ENCODE peak calls at places on chromosomes 16 and 17, in six cellular contexts. L is pancreas, Z is HCT116, J is hepatocyte, G is AG09309, I is left ventricle myocardium inferior. U is an unnamed sample.

GRCh38 chr17:56602292-56603130 is 9.0 kb downstream of the NOG start:
- DNase-seq in L (no peak), Z (no peak), J (no peak), G (no peak), I (no peak), U (no peak)

GRCh38 chr17:9371019-9371418 is 204.6 kb downstream of the STX8 start:
- DNase-seq in L (no peak), Z (peak), J (no peak), G (peak), I (no peak), U (peak)

GRCh38 chr17:82160081-82160480 is 52.6 kb downstream of the CCDC57 start:
- DNase-seq in L (no peak), Z (peak), J (no peak), G (no peak), I (no peak), U (peak)

GRCh38 chr17:50803676-50804075 is 31.7 kb upstream of the WFIKKN2 start:
- DNase-seq in L (no peak), Z (no peak), J (no peak), G (no peak), I (no peak), U (no peak)

GRCh38 chr17:16662936-16663335 is 9.3 kb upstream of the ZNF624 start:
- DNase-seq in L (no peak), Z (no peak), J (no peak), G (no peak), I (no peak), U (peak)

GRCh38 chr17:81160306-81160705 is 5.0 kb upstream of the PVALEF start:
- DNase-seq in L (peak), Z (no peak), J (no peak), G (no peak), I (peak), U (no peak)

GRCh38 chr17:47279062-47279801 is 25.6 kb downstream of the ITGB3 start:
- DNase-seq in L (no peak), Z (no peak), J (peak), G (peak), I (peak), U (peak)

GRCh38 chr17:61065263-61065773 is 334.3 kb upstream of the TBX2 start:
- DNase-seq in L (no peak), Z (no peak), J (peak), G (no peak), I (no peak), U (no peak)

GRCh38 chr17:16081507-16082087 is 82.0 kb downstream of the TTC19 start:
- DNase-seq in L (no peak), Z (no peak), J (no peak), G (no peak), I (no peak), U (no peak)

GRCh38 chr17:58312021-58312630 is 16.5 kb downstream of the TSPOAP1 start:
- DNase-seq in L (no peak), Z (no peak), J (no peak), G (no peak), I (no peak), U (no peak)

GRCh38 chr17:3529817-3530741 is 27.5 kb downstream of the TRPV3 start:
- DNase-seq in L (peak), Z (no peak), J (peak), G (no peak), I (peak), U (no peak)

GRCh38 chr16:83403751-83404150 is 404.0 kb upstream of the HSBP1 start:
- DNase-seq in L (no peak), Z (no peak), J (no peak), G (peak), I (no peak), U (peak)

GRCh38 chr17:82709676-82710498 is 6.6 kb upstream of the FN3KRP start:
- DNase-seq in L (no peak), Z (no peak), J (no peak), G (no peak), I (no peak), U (no peak)

GRCh38 chr17:30336369-30337171 is 2.7 kb upstream of the TMIGD1 start:
- DNase-seq in L (peak), Z (peak), J (peak), G (no peak), I (no peak), U (peak)

GRCh38 chr17:1649116-1649843 is 386 bp downstream of the RILP start:
- DNase-seq in L (peak), Z (peak), J (peak), G (peak), I (peak), U (peak)

GRCh38 chr17:76432712-76433336 is 20.1 kb downstream of the UBE2O start:
- DNase-seq in L (no peak), Z (peak), J (no peak), G (no peak), I (no peak), U (peak)

GRCh38 chr17:60545465-60546191 is 19.6 kb upstream of the APPBP2 start:
- DNase-seq in L (no peak), Z (no peak), J (no peak), G (no peak), I (no peak), U (no peak)

GRCh38 chr17:81899514-81900166 is 2.4 kb upstream of the NPB start:
- DNase-seq in L (peak), Z (no peak), J (no peak), G (no peak), I (no peak), U (no peak)

GRCh38 chr17:31525801-31526549 is 134.5 kb downstream of the RAB11FIP4 start:
- DNase-seq in L (no peak), Z (no peak), J (no peak), G (no peak), I (no peak), U (no peak)

GRCh38 chr17:56752263-56752662 is 81.5 kb downstream of the C17orf67 start:
- DNase-seq in L (no peak), Z (no peak), J (no peak), G (no peak), I (no peak), U (peak)

GRCh38 chr17:80445152-80446110 is 30.5 kb downstream of the ENDOV start:
- DNase-seq in L (peak), Z (no peak), J (no peak), G (no peak), I (no peak), U (no peak)

GRCh38 chr16:88965411-88965810 is 11.6 kb downstream of the CBFA2T3 start:
- DNase-seq in L (no peak), Z (no peak), J (no peak), G (no peak), I (no peak), U (no peak)

GRCh38 chr17:75575728-75576127 is 11.9 kb upstream of the MYO15B start:
- DNase-seq in L (no peak), Z (no peak), J (peak), G (no peak), I (no peak), U (no peak)

GRCh38 chr17:63598284-63598683 is 2.4 kb upstream of the TACO1 start:
- DNase-seq in L (no peak), Z (no peak), J (no peak), G (no peak), I (no peak), U (no peak)

GRCh38 chr17:37405955-37406634 is 541 bp downstream of the ACACA start:
- DNase-seq in L (no peak), Z (no peak), J (no peak), G (no peak), I (no peak), U (peak)

GRCh38 chr16:25707982-25708583 is 16.3 kb downstream of the HS3ST4 start:
- DNase-seq in L (no peak), Z (peak), J (peak), G (no peak), I (no peak), U (peak)

GRCh38 chr17:13416748-13417363 is 184.9 kb downstream of the HS3ST3A1 start:
- DNase-seq in L (no peak), Z (no peak), J (no peak), G (no peak), I (no peak), U (no peak)

GRCh38 chr17:44688675-44689491 is 693 bp downstream of the CCDC43 start:
- DNase-seq in L (no peak), Z (no peak), J (peak), G (no peak), I (no peak), U (peak)

GRCh38 chr16:68364601-68364998 is 53.8 kb downstream of the PRMT7 start:
- DNase-seq in L (no peak), Z (no peak), J (no peak), G (no peak), I (no peak), U (no peak)
- TF ChIP-seq CTCF in L (no peak), Z (peak), J (peak), G (peak), I (no peak), U (peak)

DNA sequence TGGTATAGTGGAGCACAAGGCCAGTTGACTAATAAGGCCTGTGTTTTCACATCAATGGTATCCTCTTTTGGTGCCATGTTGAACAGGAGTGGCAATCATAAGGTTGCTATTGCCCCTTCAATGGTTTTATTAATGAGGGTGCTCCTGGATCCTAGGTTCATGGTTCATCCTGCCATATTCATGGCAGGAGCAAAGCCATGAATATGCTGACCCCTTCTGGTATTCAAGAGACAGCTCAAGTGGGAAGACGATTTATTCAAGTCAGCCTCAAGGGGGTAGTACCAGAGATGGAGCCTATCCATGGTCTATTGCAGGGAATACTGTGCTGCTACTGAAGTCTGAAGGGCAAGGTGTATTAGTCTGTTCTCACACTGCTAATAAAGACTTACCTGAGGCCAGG is 2.6 kb downstream of the ABCA9 start:
- DNase-seq in L (no peak), Z (peak), J (no peak), G (no peak), I (no peak), U (no peak)
- TF ChIP-seq CTCF in L (peak), Z (peak), J (no peak), G (no peak), I (no peak), U (no peak)

DNA sequence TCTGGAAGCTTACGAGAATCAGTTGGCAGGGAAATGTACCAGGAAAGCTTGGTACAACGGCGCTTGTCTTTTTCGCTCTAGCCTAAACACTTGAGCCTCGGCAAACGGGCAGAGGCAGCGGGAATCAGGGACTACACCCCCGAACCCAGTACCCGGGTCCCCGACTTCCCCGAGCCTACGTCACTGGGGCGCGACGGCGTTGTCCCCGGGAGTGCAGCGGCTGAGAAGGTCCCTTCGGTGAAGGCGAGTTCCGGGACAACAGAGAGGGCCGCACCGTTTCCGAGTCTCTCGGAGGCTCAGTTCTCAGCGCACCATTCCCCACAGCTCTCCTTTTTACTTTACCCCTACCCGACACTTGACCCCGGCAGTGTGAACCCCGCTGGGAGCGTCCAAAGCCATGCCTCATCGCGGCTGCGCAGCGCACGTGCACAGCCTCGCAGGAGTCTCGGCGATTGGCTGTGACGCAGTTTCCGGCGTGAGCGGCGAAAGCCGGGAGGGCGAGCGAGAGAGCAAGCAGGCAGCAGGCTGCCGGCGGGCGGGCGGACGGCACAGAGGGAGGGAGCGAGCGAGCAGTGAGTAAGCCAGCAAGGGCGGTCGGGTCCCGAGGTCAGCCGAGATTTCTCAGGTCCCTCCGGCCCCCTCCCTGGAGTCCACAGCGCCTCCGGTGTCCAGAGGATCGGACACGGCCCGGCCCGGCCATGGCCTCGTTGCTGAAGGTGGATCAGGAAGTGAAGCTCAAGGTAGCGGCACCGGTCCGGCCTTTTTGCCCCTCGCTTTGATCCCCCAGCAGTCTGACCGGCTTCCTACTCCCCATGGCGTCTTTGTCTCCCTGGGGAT is at the start of gene PSME3:
- DNase-seq in L (peak), Z (peak), J (peak), G (no peak), I (peak), U (peak)
- TF ChIP-seq CTCF in L (no peak), Z (no peak), J (no peak), G (no peak), I (no peak), U (no peak)

GRCh38 chr16:66911801-66912200 is 6.9 kb downstream of the CDH16 start:
- DNase-seq in L (no peak), Z (no peak), J (no peak), G (no peak), I (no peak), U (no peak)

GRCh38 chr16:66914541-66914940 is 4.1 kb downstream of the CDH16 start:
- DNase-seq in L (no peak), Z (no peak), J (no peak), G (no peak), I (no peak), U (no peak)

GRCh38 chr16:66913711-66914110 is 5.0 kb downstream of the CDH16 start:
- DNase-seq in L (no peak), Z (no peak), J (no peak), G (no peak), I (no peak), U (no peak)

GRCh38 chr16:66915041-66915440 is 3.6 kb downstream of the CDH16 start:
- DNase-seq in L (no peak), Z (no peak), J (no peak), G (no peak), I (no peak), U (no peak)

GRCh38 chr16:66913081-66913480 is 5.6 kb downstream of the CDH16 start:
- DNase-seq in L (no peak), Z (no peak), J (no peak), G (no peak), I (no peak), U (no peak)
- TF ChIP-seq CTCF in L (no peak), Z (no peak), J (no peak), G (no peak), I (no peak), U (no peak)

GRCh38 chr17:49557204-49558024 is 18.3 kb upstream of the NXPH3 start:
- DNase-seq in L (no peak), Z (peak), J (peak), G (no peak), I (no peak), U (peak)
- TF ChIP-seq CTCF in L (peak), Z (peak), J (peak), G (peak), I (peak), U (peak)

DNA sequence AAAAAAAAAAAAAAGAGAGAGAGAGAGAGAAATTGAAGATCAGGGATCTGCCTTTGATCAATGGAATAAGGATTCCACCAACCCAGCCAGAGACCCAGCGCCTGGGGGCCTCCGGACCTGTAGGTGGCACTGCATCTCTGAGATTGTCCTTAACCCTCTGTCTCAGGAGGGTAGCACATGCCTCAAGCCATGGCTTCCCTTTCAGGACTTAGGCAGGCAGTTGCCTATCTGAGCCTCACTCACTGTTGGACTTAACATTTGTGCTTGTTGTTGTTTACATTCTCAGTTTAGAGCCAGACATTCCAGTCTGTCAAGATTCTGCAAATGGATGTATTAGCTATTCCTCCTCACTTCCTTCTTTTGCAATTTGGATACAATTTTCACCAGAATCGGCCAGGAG is 5.1 kb upstream of the SCNN1B start:
- DNase-seq in L (no peak), Z (peak), J (no peak), G (no peak), I (no peak), U (peak)
- TF ChIP-seq CTCF in L (no peak), Z (peak), J (no peak), G (no peak), I (no peak), U (peak)

DNA sequence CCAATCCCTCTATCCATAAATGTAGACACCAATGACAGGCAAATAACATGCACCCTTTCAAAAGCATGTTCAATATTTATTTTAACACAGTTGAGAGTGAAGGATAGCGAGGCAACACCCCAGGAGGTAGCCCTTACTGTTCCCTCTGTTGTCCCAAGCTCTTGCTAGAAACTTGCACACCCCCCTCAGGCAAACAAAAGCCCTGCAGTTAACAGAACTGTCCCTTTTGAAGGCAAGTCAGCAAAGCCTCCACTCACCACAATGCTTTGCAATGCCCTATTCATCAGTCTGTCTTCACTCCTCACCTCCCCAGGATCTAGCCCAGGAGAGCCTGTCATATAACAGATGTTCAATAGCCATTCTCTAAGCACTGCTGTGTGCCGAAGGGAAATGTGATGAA is 3.5 kb upstream of the CNEP1R1 start:
- DNase-seq in L (no peak), Z (no peak), J (peak), G (no peak), I (no peak), U (peak)
- TF ChIP-seq CTCF in L (no peak), Z (peak), J (no peak), G (peak), I (no peak), U (no peak)

GRCh38 chr17:40436631-40437030 is 6.6 kb upstream of the IGFBP4 start:
- DNase-seq in L (no peak), Z (no peak), J (no peak), G (no peak), I (no peak), U (no peak)

GRCh38 chr17:40432864-40433528 is 10.3 kb upstream of the IGFBP4 start:
- DNase-seq in L (no peak), Z (no peak), J (peak), G (no peak), I (peak), U (no peak)

GRCh38 chr17:40431231-40431602 is 12.0 kb upstream of the IGFBP4 start:
- DNase-seq in L (no peak), Z (no peak), J (no peak), G (no peak), I (no peak), U (no peak)

GRCh38 chr17:40430272-40431230 is 12.7 kb upstream of the IGFBP4 start:
- DNase-seq in L (no peak), Z (no peak), J (no peak), G (no peak), I (no peak), U (no peak)

DNA sequence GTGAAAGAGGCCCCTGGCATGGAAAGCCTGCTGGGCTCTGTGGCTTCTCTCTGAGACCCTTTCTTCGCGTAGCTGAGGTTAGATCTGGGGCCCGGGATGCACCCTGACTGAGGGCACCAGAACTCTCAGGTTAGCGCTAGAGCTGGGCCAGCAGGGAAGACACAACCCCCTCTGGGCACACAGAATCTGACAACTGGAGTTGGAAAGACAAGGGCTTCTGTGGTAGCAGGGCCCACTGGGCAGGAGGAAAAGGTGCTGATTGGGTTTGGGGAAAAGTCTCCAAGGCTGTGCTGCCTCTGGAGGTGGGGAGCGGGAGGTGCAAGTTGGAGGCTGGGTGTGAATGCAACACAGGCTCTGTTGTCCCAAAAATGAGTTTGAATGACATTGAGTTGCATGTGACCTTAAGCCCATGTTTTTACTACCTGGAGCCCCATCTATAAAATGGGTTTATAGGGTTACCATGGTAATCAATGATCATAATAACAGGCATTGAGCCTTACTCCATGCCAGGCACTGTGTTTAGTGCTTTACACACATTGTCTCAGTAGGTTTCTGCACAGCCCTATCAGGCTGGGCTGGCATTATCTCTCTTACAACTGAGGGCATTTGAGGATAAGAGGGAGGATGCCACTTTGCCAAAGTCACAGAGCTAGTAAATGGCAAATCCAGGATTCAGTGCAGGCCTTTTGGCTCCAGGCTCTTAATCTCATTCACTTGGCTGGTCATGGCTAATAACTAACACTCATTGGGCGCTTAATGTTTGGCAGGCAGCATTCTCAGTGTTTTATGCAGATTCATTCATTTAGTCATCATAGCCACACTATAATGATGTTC is 9.5 kb upstream of the IGFBP4 start:
- DNase-seq in L (no peak), Z (no peak), J (no peak), G (no peak), I (no peak), U (peak)
- TF ChIP-seq CTCF in L (peak), Z (peak), J (peak), G (peak), I (peak), U (peak)

GRCh38 chr17:15038656-15039055 is 226.5 kb downstream of the PMP22 start:
- DNase-seq in L (no peak), Z (no peak), J (no peak), G (peak), I (no peak), U (peak)
- TF ChIP-seq CTCF in L (no peak), Z (no peak), J (no peak), G (no peak), I (no peak), U (peak)